ENCODE peak calls at places on chromosomes 13 and 19, in five cellular contexts. Y is left cardiac atrium, D is mesendoderm, C is cardiac septum, W is MCF 10A. F is an unnamed sample.

GRCh38 chr19:10991521-10992081 is 30.8 kb downstream of the SMARCA4 start:
- DNase-seq in Y (no peak), D (no peak), C (no peak), W (no peak), F (peak)

GRCh38 chr13:61880576-61881283 is 465.1 kb upstream of the PCDH20 start:
- DNase-seq in Y (no peak), D (peak), C (no peak), W (peak), F (no peak)

GRCh38 chr13:21365574-21365973 is 93.5 kb downstream of the ZDHHC20 start:
- DNase-seq in Y (no peak), D (no peak), C (no peak), W (no peak), F (no peak)

GRCh38 chr13:112831196-112831595 is 137.8 kb upstream of the MCF2L start:
- DNase-seq in Y (no peak), D (no peak), C (no peak), W (no peak), F (no peak)

GRCh38 chr19:56671613-56671994 is at the start of gene ZNF835:
- DNase-seq in Y (peak), D (peak), C (peak), W (no peak), F (peak)

GRCh38 chr13:51832471-51833152 is 12.4 kb downstream of the TMEM272 start:
- DNase-seq in Y (no peak), D (peak), C (peak), W (peak), F (no peak)

GRCh38 chr19:48962029-48962848 is 2.9 kb upstream of the FTL start:
- DNase-seq in Y (peak), D (peak), C (peak), W (peak), F (peak)

GRCh38 chr19:6279931-6280591 is at the start of gene MLLT1:
- DNase-seq in Y (peak), D (peak), C (peak), W (peak), F (peak)

GRCh38 chr13:70424928-70425327 is 316.7 kb upstream of the KLHL1 start:
- DNase-seq in Y (no peak), D (no peak), C (no peak), W (no peak), F (no peak)

GRCh38 chr19:7326105-7326877 is 22.4 kb upstream of the ARHGEF18 start:
- DNase-seq in Y (no peak), D (peak), C (no peak), W (peak), F (no peak)

GRCh38 chr19:2385053-2385721 is 25.1 kb downstream of the TMPRSS9 start:
- DNase-seq in Y (no peak), D (peak), C (no peak), W (peak), F (no peak)

GRCh38 chr13:22047082-22047784 is 376.4 kb downstream of the FGF9 start:
- DNase-seq in Y (no peak), D (no peak), C (no peak), W (no peak), F (no peak)

GRCh38 chr13:66212511-66212910 is 1017.6 kb downstream of the PCDH9 start:
- DNase-seq in Y (no peak), D (no peak), C (no peak), W (no peak), F (no peak)

GRCh38 chr13:46759861-46760260 is 37.1 kb downstream of the ESD start:
- DNase-seq in Y (no peak), D (no peak), C (no peak), W (peak), F (no peak)

GRCh38 chr13:47903836-47904235 is 97.2 kb downstream of the SUCLA2 start:
- DNase-seq in Y (no peak), D (no peak), C (no peak), W (peak), F (no peak)

GRCh38 chr19:30799854-30800755 is 427.9 kb downstream of the ZNF536 start:
- DNase-seq in Y (peak), D (peak), C (peak), W (no peak), F (peak)

GRCh38 chr13:102580552-102581169 is 16.1 kb upstream of the TPP2 start:
- DNase-seq in Y (no peak), D (peak), C (no peak), W (peak), F (no peak)

GRCh38 chr13:33026489-33027152 is 10.4 kb downstream of the KL start:
- DNase-seq in Y (peak), D (no peak), C (no peak), W (no peak), F (peak)

GRCh38 chr19:14383898-14384669 is 2.8 kb downstream of the ADGRE5 start:
- DNase-seq in Y (peak), D (peak), C (peak), W (peak), F (peak)

GRCh38 chr13:41842029-41842428 is 118.9 kb downstream of the VWA8 start:
- DNase-seq in Y (no peak), D (no peak), C (no peak), W (peak), F (no peak)

GRCh38 chr13:40680659-40681323 is 14.3 kb upstream of the FOXO1 start:
- DNase-seq in Y (no peak), D (peak), C (no peak), W (no peak), F (no peak)

GRCh38 chr13:68927387-68928026 is 1180.1 kb upstream of the ATXN8OS start:
- DNase-seq in Y (no peak), D (peak), C (no peak), W (peak), F (no peak)

GRCh38 chr19:41111750-41112295 is 2.4 kb upstream of the CYP2F1 start:
- DNase-seq in Y (no peak), D (no peak), C (peak), W (no peak), F (no peak)

GRCh38 chr13:93226623-93227279 is at the start of gene GPC6:
- DNase-seq in Y (peak), D (peak), C (no peak), W (peak), F (peak)

GRCh38 chr13:50125556-50126377 is 110.5 kb downstream of the KCNRG start:
- DNase-seq in Y (peak), D (peak), C (peak), W (peak), F (peak)

GRCh38 chr13:98265669-98266551 is 88.8 kb upstream of the RNF113B start:
- DNase-seq in Y (no peak), D (no peak), C (no peak), W (no peak), F (no peak)

GRCh38 chr13:113407103-113407530 is 43.2 kb upstream of the GRTP1 start:
- DNase-seq in Y (no peak), D (no peak), C (peak), W (no peak), F (no peak)

GRCh38 chr19:10290439-10290875 is 705 bp downstream of the ICAM5 start:
- DNase-seq in Y (peak), D (peak), C (no peak), W (peak), F (peak)

GRCh38 chr13:40983269-40983668 is 35.8 kb downstream of the ELF1 start:
- DNase-seq in Y (no peak), D (no peak), C (no peak), W (no peak), F (no peak)

GRCh38 chr13:45209229-45209628 is 8.4 kb upstream of the KCTD4 start:
- DNase-seq in Y (no peak), D (no peak), C (no peak), W (peak), F (no peak)

GRCh38 chr13:66469745-66470144 is 760.4 kb downstream of the PCDH9 start:
- DNase-seq in Y (no peak), D (peak), C (no peak), W (no peak), F (no peak)

GRCh38 chr13:29956771-29957170 is 106.4 kb upstream of the UBL3 start:
- DNase-seq in Y (no peak), D (no peak), C (no peak), W (no peak), F (no peak)

GRCh38 chr19:46006411-46006810 is 11.1 kb downstream of the CCDC61 start:
- DNase-seq in Y (no peak), D (no peak), C (no peak), W (no peak), F (no peak)

GRCh38 chr19:30154410-30154809 is 212.4 kb downstream of the URI1 start:
- DNase-seq in Y (no peak), D (no peak), C (no peak), W (no peak), F (no peak)

GRCh38 chr13:53042897-53043296 is 14.3 kb downstream of the OLFM4 start:
- DNase-seq in Y (no peak), D (no peak), C (no peak), W (no peak), F (no peak)

GRCh38 chr13:99617474-99618255 is 116.4 kb downstream of the TM9SF2 start:
- DNase-seq in Y (peak), D (peak), C (no peak), W (peak), F (peak)

GRCh38 chr13:67096418-67096817 is 133.7 kb downstream of the PCDH9 start:
- DNase-seq in Y (no peak), D (no peak), C (no peak), W (no peak), F (no peak)

F was measured in right cardiac atrium.